ENCODE peak calls at places on chromosomes 1 and 21, in five cellular contexts. B is SK-N-SH, S is GM12878, T is H1, A is K562. K is an unnamed sample.

GRCh38 chr1:20143734-20144565 is 4.8 kb downstream of the PLA2G2F start:
- DNase-seq in S (no peak), A (no peak), T (no peak), B (no peak), K (peak; percentile 19)

GRCh38 chr1:204866051-204866596 is 4.5 kb upstream of the NFASC start:
- DNase-seq in S (no peak), B (no peak), T (no peak), A (no peak), K (no peak)

GRCh38 chr1:17045623-17046022 is 8.2 kb downstream of the SDHB start:
- DNase-seq in S (no peak), T (no peak), B (no peak), A (no peak), K (no peak)

GRCh38 chr1:244205171-244205570 is 154.1 kb downstream of the ZBTB18 start:
- DNase-seq in S (no peak), B (no peak), A (no peak), T (no peak), K (no peak)

GRCh38 chr1:26094677-26095383 is 16.8 kb upstream of the PDIK1L start:
- DNase-seq in S (no peak), B (peak; percentile 61), T (peak; percentile 38), A (peak; percentile 82), K (no peak)

GRCh38 chr1:168112673-168113305 is 23.9 kb downstream of the GPR161 start:
- DNase-seq in T (no peak), B (no peak), A (peak; percentile 55), S (peak; percentile 27), K (no peak)

GRCh38 chr1:87115317-87115885 is 201.0 kb downstream of the HS2ST1 start:
- DNase-seq in B (no peak), S (no peak), A (no peak), T (no peak), K (no peak)

GRCh38 chr1:45348966-45349677 is 8.9 kb upstream of the MUTYH start:
- DNase-seq in T (no peak), B (no peak), S (no peak), A (no peak), K (no peak)

GRCh38 chr1:41952208-41952607 is 33.5 kb upstream of the HIVEP3 start:
- DNase-seq in A (no peak), B (no peak), S (no peak), T (no peak), K (no peak)

GRCh38 chr1:26336477-26337205 is 17.3 kb downstream of the CRYBG2 start:
- DNase-seq in A (peak; percentile 96), B (peak; percentile 91), S (no peak), T (peak; percentile 67), K (no peak)

GRCh38 chr1:43329995-43330751 is 7.4 kb upstream of the MPL start:
- DNase-seq in B (no peak), S (no peak), A (peak; percentile 97), T (no peak), K (no peak)

GRCh38 chr21:35377505-35378090 is 328.5 kb upstream of the RUNX1 start:
- DNase-seq in T (no peak), S (no peak), B (no peak), A (no peak), K (no peak)
- TF ChIP-seq GABPA in T (no peak), S (no peak), B (no peak), A (no peak), K (no peak)

GRCh38 chr21:24693779-24694178 is 913.5 kb downstream of the MRPL39 start:
- DNase-seq in S (no peak), B (no peak), T (no peak), A (no peak), K (no peak)
- TF ChIP-seq EP300 in S (no peak), B (no peak), T (no peak), A (no peak), K (no peak)

DNA sequence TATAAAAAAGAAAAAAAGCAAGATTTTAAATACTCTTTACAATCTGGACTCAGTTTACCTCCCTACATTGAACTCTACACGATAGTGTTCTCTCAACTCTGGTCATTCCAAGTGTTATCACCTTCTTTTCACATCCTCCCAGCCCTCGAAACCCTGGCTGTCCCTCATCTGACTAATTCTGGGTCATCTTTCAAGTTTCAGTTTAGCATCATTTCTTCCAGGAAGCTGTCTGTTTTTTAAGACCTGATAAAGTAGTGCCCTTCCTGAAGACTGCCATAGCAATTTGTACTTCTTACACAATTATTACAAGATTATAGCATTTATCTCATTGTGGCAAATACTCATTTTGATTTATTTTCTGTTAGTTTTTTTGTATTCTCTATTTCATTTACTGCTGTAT is 1.2 kb downstream of the ALG14 start:
- DNase-seq in B (no peak), A (no peak), S (no peak), T (no peak), K (no peak)
- H2AFZ ChIP-seq in B (peak overlapping the region; percentile 94), A (peak overlapping the region; percentile 99), S (peak overlapping the region; percentile 100), T (no peak overlapping the region), K (no peak overlapping the region)

GRCh38 chr1:178019622-178020021 is 49.8 kb upstream of the SEC16B start:
- DNase-seq in S (no peak), T (no peak), A (no peak), B (no peak), K (no peak)
- TF ChIP-seq GABPA in S (no peak), T (no peak), A (no peak), B (no peak), K (no peak)

DNA sequence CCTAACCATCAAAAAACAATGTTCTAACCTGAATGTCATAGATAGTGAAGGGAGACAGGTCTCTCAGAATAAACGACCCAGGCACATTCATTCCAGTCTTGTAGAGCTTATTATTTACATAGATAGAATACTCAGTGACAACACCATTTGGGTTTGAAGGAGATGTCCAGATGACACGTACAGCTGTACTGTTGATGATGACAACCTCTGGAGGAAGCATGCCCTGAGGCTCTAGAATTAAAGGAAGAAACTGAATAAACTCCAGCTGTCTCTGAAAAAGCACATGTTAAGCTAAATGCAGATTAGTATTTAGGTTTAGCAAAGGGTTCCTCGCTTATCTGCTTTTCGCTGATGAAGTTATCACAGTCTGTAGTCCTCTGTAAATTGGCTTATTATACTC is 277.2 kb downstream of the KCTD3 start:
- DNase-seq in B (no peak), S (no peak), T (no peak), A (no peak), K (no peak)
- TF ChIP-seq EP300 in B (no peak), S (no peak), T (no peak), A (no peak), K (no peak)